ENCODE peak calls at places on chromosome 6, in eight cellular contexts. B is endothelial cell, A is COR-L47, D is KBM-7, Z is GDM1, Q is mesendoderm, T is GM10248, N is T47D. W is an unnamed sample.

GRCh38 chr6:89454300-89454699 is 21.3 kb downstream of the ANKRD6 start:
- DNase-seq in B (no peak), A (no peak), D (no peak), Z (no peak), Q (no peak), T (no peak), N (no peak), W (no peak)

GRCh38 chr6:170091000-170091638 is 199.8 kb downstream of the DLL1 start:
- DNase-seq in B (no peak), A (no peak), D (no peak), Z (no peak), Q (peak), T (no peak), N (no peak), W (no peak)

GRCh38 chr6:15421945-15422733 is 176.3 kb downstream of the JARID2 start:
- DNase-seq in B (no peak), A (no peak), D (no peak), Z (no peak), Q (no peak), T (peak), N (no peak), W (no peak)

GRCh38 chr6:41157323-41157722 is 3.2 kb upstream of the TREML1 start:
- DNase-seq in B (no peak), A (no peak), D (no peak), Z (no peak), Q (no peak), T (no peak), N (no peak), W (no peak)

GRCh38 chr6:151179321-151179720 is 60.4 kb upstream of the AKAP12 start:
- DNase-seq in B (no peak), A (no peak), D (no peak), Z (no peak), Q (no peak), T (no peak), N (no peak), W (no peak)

GRCh38 chr6:151723152-151723551 is 84.3 kb upstream of the ESR1 start:
- DNase-seq in B (no peak), A (no peak), D (no peak), Z (no peak), Q (no peak), T (peak), N (no peak), W (no peak)

GRCh38 chr6:167665698-167666380 is 160.9 kb upstream of the AFDN start:
- DNase-seq in B (no peak), A (no peak), D (no peak), Z (no peak), Q (no peak), T (no peak), N (no peak), W (no peak)

GRCh38 chr6:24270011-24270410 is 87.8 kb downstream of the DCDC2 start:
- DNase-seq in B (no peak), A (no peak), D (no peak), Z (no peak), Q (no peak), T (no peak), N (no peak), W (no peak)

GRCh38 chr6:15792842-15793241 is 130.0 kb upstream of the DTNBP1 start:
- DNase-seq in B (no peak), A (no peak), D (no peak), Z (no peak), Q (no peak), T (no peak), N (no peak), W (no peak)

GRCh38 chr6:140050232-140050995 is 676.0 kb upstream of the CITED2 start:
- DNase-seq in B (no peak), A (no peak), D (no peak), Z (no peak), Q (peak), T (no peak), N (no peak), W (no peak)

GRCh38 chr6:5984150-5985089 is 22.3 kb downstream of the NRN1 start:
- DNase-seq in B (no peak), A (no peak), D (no peak), Z (no peak), Q (no peak), T (no peak), N (no peak), W (no peak)